ENCODE peak calls at places on chromosomes 3 and 15, in eight cellular contexts. H is endothelial cell of umbilical vein, J is sigmoid colon, Y is GM12892, K is HCT116, C is HepG2, Q is esophagus muscularis mucosa, B is transverse colon. E is an unnamed sample.

GRCh38 chr3:121839962-121840361 is 5.0 kb downstream of the EAF2 start:
- DNase-seq in Y (no peak), J (no peak), Q (no peak), K (no peak), C (no peak), H (no peak), B (no peak), E (no peak)

GRCh38 chr3:171974986-171975837 is 64.2 kb upstream of the FNDC3B start:
- DNase-seq in Y (no peak), C (no peak), B (no peak), K (no peak), Q (no peak), H (no peak), J (no peak), E (no peak)

GRCh38 chr3:100548053-100548452 is 55.6 kb downstream of the TMEM45A start:
- DNase-seq in J (no peak), K (no peak), Y (no peak), B (no peak), H (no peak), Q (no peak), C (no peak), E (no peak)

GRCh38 chr3:128991355-128991895 is 2.5 kb downstream of the CFAP92 start:
- DNase-seq in C (no peak), J (peak), Y (no peak), K (no peak), B (no peak), Q (no peak), H (no peak), E (no peak)

GRCh38 chr3:172511783-172512357 is 11.4 kb downstream of the TNFSF10 start:
- DNase-seq in J (no peak), B (no peak), K (no peak), H (no peak), Y (no peak), Q (no peak), C (no peak), E (no peak)

GRCh38 chr15:85785887-85786777 is 8.6 kb downstream of the KLHL25 start:
- DNase-seq in Y (no peak), Q (no peak), K (peak), H (peak), C (peak), J (no peak), B (peak), E (no peak)

GRCh38 chr3:181794036-181794790 is 82.5 kb downstream of the SOX2 start:
- DNase-seq in Q (peak), C (no peak), K (no peak), B (no peak), J (no peak), Y (no peak), H (no peak), E (no peak)

GRCh38 chr3:151318313-151318712 is 1.7 kb upstream of the GPR87 start:
- DNase-seq in C (no peak), K (no peak), H (no peak), B (no peak), Y (no peak), Q (no peak), J (no peak), E (no peak)

GRCh38 chr3:66606126-66606525 is 105.3 kb upstream of the LRIG1 start:
- DNase-seq in Q (no peak), C (no peak), Y (no peak), K (no peak), H (no peak), B (no peak), J (no peak), E (no peak)

GRCh38 chr3:24160424-24160823 is 215.3 kb downstream of the NR1D2 start:
- DNase-seq in C (no peak), K (no peak), Q (no peak), Y (no peak), B (no peak), H (no peak), J (no peak), E (no peak)

GRCh38 chr3:128517648-128518047 is 24.6 kb upstream of the GATA2 start:
- DNase-seq in H (no peak), C (no peak), J (no peak), Y (no peak), B (no peak), K (no peak), Q (peak), E (no peak)

GRCh38 chr3:114756506-114757279 is 390.4 kb downstream of the ZBTB20 start:
- DNase-seq in B (no peak), H (no peak), K (peak), J (peak), Q (no peak), C (no peak), Y (no peak), E (no peak)

GRCh38 chr3:58237940-58238681 is 519 bp downstream of the ABHD6 start:
- DNase-seq in H (peak), Y (peak), Q (no peak), B (peak), J (peak), C (peak), K (no peak), E (no peak)

GRCh38 chr3:52521488-52521824 is 12.2 kb downstream of the NT5DC2 start:
- DNase-seq in H (no peak), J (no peak), Y (no peak), C (no peak), Q (no peak), K (no peak), B (no peak), E (no peak)

GRCh38 chr3:95437409-95437808 is 1374.5 kb downstream of the NSUN3 start:
- DNase-seq in K (no peak), C (no peak), B (no peak), H (no peak), Y (no peak), J (no peak), Q (no peak), E (no peak)

GRCh38 chr3:72346526-72346926 is 501.7 kb downstream of the SHQ1 start:
- DNase-seq in Q (no peak), C (no peak), J (peak), B (no peak), K (no peak), Y (no peak), H (peak), E (no peak)

GRCh38 chr15:31464216-31465082 is 137.8 kb downstream of the KLF13 start:
- DNase-seq in K (no peak), C (no peak), Q (no peak), J (no peak), H (no peak), B (no peak), Y (no peak), E (no peak)

GRCh38 chr15:67093146-67093874 is 27.9 kb downstream of the SMAD3 start:
- DNase-seq in C (no peak), H (no peak), K (no peak), J (no peak), B (peak), Q (no peak), Y (no peak), E (no peak)
- TF ChIP-seq POLR2AphosphoS5 in C (no peak), H (no peak), K (no peak), J (no peak), B (no peak), Q (no peak), Y (no peak), E (no peak)

GRCh38 chr3:43979637-43980036 is 262.0 kb upstream of the TOPAZ1 start:
- DNase-seq in J (no peak), C (no peak), B (no peak), Y (no peak), Q (no peak), H (no peak), K (no peak), E (no peak)
- TF ChIP-seq POLR2A in J (no peak), C (no peak), B (no peak), Y (no peak), Q (no peak), H (no peak), K (no peak), E (no peak)

GRCh38 chr3:177307391-177307790 is 110.1 kb upstream of the TBL1XR1 start:
- DNase-seq in C (no peak), H (no peak), Y (no peak), Q (no peak), B (no peak), J (no peak), K (no peak), E (no peak)

GRCh38 chr3:177300842-177301241 is 103.6 kb upstream of the TBL1XR1 start:
- DNase-seq in H (no peak), K (no peak), B (no peak), C (no peak), Q (no peak), Y (no peak), J (no peak), E (no peak)

GRCh38 chr3:177308911-177309310 is 111.6 kb upstream of the TBL1XR1 start:
- DNase-seq in K (no peak), Q (no peak), C (no peak), H (no peak), J (no peak), B (no peak), Y (no peak), E (no peak)

GRCh38 chr3:177306252-177306651 is 109.0 kb upstream of the TBL1XR1 start:
- DNase-seq in Q (no peak), C (no peak), H (peak), J (no peak), B (no peak), K (no peak), Y (no peak), E (no peak)
- TF ChIP-seq POLR2AphosphoS5 in Q (no peak), C (no peak), H (no peak), J (no peak), B (no peak), K (no peak), Y (no peak), E (no peak)

GRCh38 chr3:125990253-125990970 is 21.4 kb downstream of the ROPN1B start:
- DNase-seq in Y (peak), K (peak), C (peak), J (peak), Q (peak), B (peak), H (peak), E (peak)
- TF ChIP-seq POLR2A in Y (peak), K (no peak), C (peak), J (no peak), Q (no peak), B (peak), H (peak), E (peak)

GRCh38 chr15:67145307-67145610 is 79.9 kb downstream of the SMAD3 start:
- DNase-seq in J (no peak), B (no peak), Q (no peak), Y (no peak), K (no peak), C (no peak), H (no peak), E (no peak)

GRCh38 chr15:67143646-67144045 is 78.2 kb downstream of the SMAD3 start:
- DNase-seq in Q (no peak), Y (no peak), K (no peak), B (no peak), C (no peak), H (no peak), J (peak), E (no peak)

GRCh38 chr15:67145710-67146109 is 80.3 kb downstream of the SMAD3 start:
- DNase-seq in J (peak), K (no peak), H (no peak), Q (no peak), Y (no peak), B (no peak), C (no peak), E (no peak)

GRCh38 chr15:67146214-67146613 is 80.8 kb downstream of the SMAD3 start:
- DNase-seq in B (peak), Y (no peak), J (peak), K (no peak), C (peak), Q (no peak), H (peak), E (no peak)

GRCh38 chr15:67144609-67145306 is 79.4 kb downstream of the SMAD3 start:
- DNase-seq in H (no peak), Q (no peak), K (no peak), Y (no peak), C (no peak), B (no peak), J (peak), E (no peak)
- TF ChIP-seq POLR2AphosphoS5 in H (peak), Q (no peak), K (no peak), Y (no peak), C (no peak), B (no peak), J (no peak), E (no peak)

E was measured in breast epithelium.